ENCODE peak calls at places on chromosomes 13 and 19, in four cellular contexts. L is fibroblast of the conjunctiva, V is AG04450, X is NCI-H446. Z is an unnamed sample.

GRCh38 chr19:18633321-18633720 is 3.5 kb upstream of the KLHL26 start:
- DNase-seq in L (no peak), X (no peak), V (no peak), Z (no peak)

GRCh38 chr19:33202546-33203507 is 8.7 kb downstream of the LRP3 start:
- DNase-seq in V (no peak), L (no peak), X (no peak), Z (no peak)

GRCh38 chr19:2129486-2129885 is 21.9 kb downstream of the AP3D1 start:
- DNase-seq in X (no peak), L (no peak), V (no peak), Z (no peak)

GRCh38 chr19:35643255-35644205 is 2.0 kb downstream of the ETV2 start:
- DNase-seq in L (peak; percentile 39), V (peak; percentile 37), X (peak; percentile 86), Z (peak; percentile 94)

GRCh38 chr13:102033316-102033715 is 368.5 kb downstream of the FGF14 start:
- DNase-seq in X (no peak), V (no peak), L (no peak), Z (no peak)

GRCh38 chr19:10749435-10750384 is 31.8 kb downstream of the DNM2 start:
- DNase-seq in X (no peak), V (no peak), L (no peak), Z (no peak)

GRCh38 chr19:291561-292280 is 518 bp upstream of the PLPP2 start:
- DNase-seq in X (no peak), V (no peak), L (no peak), Z (no peak)

GRCh38 chr13:89568276-89568675 is 1779.2 kb upstream of the MIR17HG start:
- DNase-seq in V (no peak), X (no peak), L (no peak), Z (no peak)

GRCh38 chr13:73000027-73000674 is 58.7 kb upstream of the KLF5 start:
- DNase-seq in L (peak; percentile 5), V (no peak), X (no peak), Z (no peak)

GRCh38 chr13:43757266-43757665 is 29.5 kb downstream of the ENOX1 start:
- DNase-seq in L (no peak), X (no peak), V (no peak), Z (no peak)

GRCh38 chr19:38223119-38223523 is 901 bp downstream of the DPF1 start:
- DNase-seq in X (no peak), L (no peak), V (no peak), Z (no peak)

Z was measured in H54.